ENCODE peak calls at places on chromosomes 13 and 19, in six cellular contexts. C is A549, K is HCT116, Q is GM12878, W is K562, O is SK-N-SH. I is an unnamed sample.

GRCh38 chr19:46610851-46611770 is 10.0 kb downstream of the CALM3 start:
- DNase-seq in C (no peak), K (no peak), Q (no peak), W (no peak), O (peak), I (peak)

GRCh38 chr13:40026174-40026585 is 370.7 kb downstream of the COG6 start:
- DNase-seq in C (no peak), K (no peak), Q (peak), W (no peak), O (no peak), I (no peak)

GRCh38 chr19:18967358-18968146 is 26.5 kb upstream of the HOMER3 start:
- DNase-seq in C (peak), K (no peak), Q (no peak), W (no peak), O (no peak), I (peak)

GRCh38 chr19:18046066-18046718 is 38.2 kb downstream of the ARRDC2 start:
- DNase-seq in C (peak), K (peak), Q (no peak), W (peak), O (no peak), I (peak)

GRCh38 chr13:26377038-26377437 is 123.1 kb downstream of the CDK8 start:
- DNase-seq in C (peak), K (peak), Q (no peak), W (peak), O (peak), I (peak)

GRCh38 chr19:19214892-19215291 is 3.1 kb downstream of the NCAN start:
- DNase-seq in C (no peak), K (no peak), Q (no peak), W (peak), O (no peak), I (peak)

GRCh38 chr19:48926909-48927308 is 6.6 kb upstream of the DHDH start:
- DNase-seq in C (peak), K (peak), Q (no peak), W (peak), O (no peak), I (no peak)

GRCh38 chr13:46648166-46648607 is 95.2 kb downstream of the LRCH1 start:
- DNase-seq in C (peak), K (peak), Q (no peak), W (no peak), O (no peak), I (peak)

GRCh38 chr19:548841-549830 is 5.3 kb downstream of the GZMM start:
- DNase-seq in C (no peak), K (no peak), Q (no peak), W (peak), O (peak), I (no peak)

GRCh38 chr13:81771948-81772347 is 1431.0 kb upstream of the SPRY2 start:
- DNase-seq in C (no peak), K (no peak), Q (no peak), W (no peak), O (no peak), I (no peak)

GRCh38 chr13:73428137-73428536 is 369.3 kb downstream of the KLF5 start:
- DNase-seq in C (peak), K (peak), Q (no peak), W (no peak), O (no peak), I (no peak)

GRCh38 chr19:14497347-14497921 is 1.5 kb upstream of the GIPC1 start:
- DNase-seq in C (peak), K (no peak), Q (no peak), W (peak), O (no peak), I (no peak)

GRCh38 chr19:52584686-52585085 is 14.6 kb downstream of the ZNF701 start:
- DNase-seq in C (no peak), K (no peak), Q (no peak), W (no peak), O (no peak), I (no peak)

GRCh38 chr13:67229438-67230242 is 496 bp downstream of the PCDH9 start:
- DNase-seq in C (no peak), K (no peak), Q (no peak), W (no peak), O (peak), I (no peak)

GRCh38 chr13:44969858-44970484 is 19.3 kb downstream of the NUFIP1 start:
- DNase-seq in C (peak), K (peak), Q (no peak), W (no peak), O (peak), I (peak)

GRCh38 chr13:48006396-48006795 is 5.3 kb upstream of the SUCLA2 start:
- DNase-seq in C (no peak), K (no peak), Q (no peak), W (no peak), O (no peak), I (no peak)

GRCh38 chr13:35164324-35164932 is 222.4 kb downstream of the NBEA start:
- DNase-seq in C (peak), K (peak), Q (peak), W (peak), O (peak), I (peak)

GRCh38 chr19:45125975-45126493 is 33.1 kb downstream of the PPP1R37 start:
- DNase-seq in C (peak), K (peak), Q (no peak), W (peak), O (peak), I (peak)

GRCh38 chr13:50636007-50636704 is 207.3 kb downstream of the DLEU7 start:
- DNase-seq in C (no peak), K (no peak), Q (no peak), W (peak), O (no peak), I (peak)

GRCh38 chr13:42486711-42487198 is 87.2 kb upstream of the TNFSF11 start:
- DNase-seq in C (peak), K (no peak), Q (no peak), W (no peak), O (no peak), I (peak)

GRCh38 chr13:59750860-59751259 is 412.9 kb downstream of the DIAPH3 start:
- DNase-seq in C (no peak), K (no peak), Q (no peak), W (no peak), O (peak), I (no peak)

GRCh38 chr13:23758783-23759527 is 130.2 kb downstream of the MIPEP start:
- DNase-seq in C (no peak), K (no peak), Q (no peak), W (no peak), O (no peak), I (no peak)

GRCh38 chr13:74229242-74229641 is 95.0 kb upstream of the KLF12 start:
- DNase-seq in C (no peak), K (no peak), Q (no peak), W (no peak), O (no peak), I (no peak)

GRCh38 chr13:55440465-55441085 is 1700.1 kb upstream of the PRR20A start:
- DNase-seq in C (no peak), K (no peak), Q (no peak), W (no peak), O (no peak), I (no peak)

GRCh38 chr19:41886761-41887710 is 4.1 kb downstream of the ARHGEF1 start:
- DNase-seq in C (no peak), K (no peak), Q (no peak), W (no peak), O (no peak), I (peak)

GRCh38 chr19:41889896-41890295 is 6.9 kb downstream of the ARHGEF1 start:
- DNase-seq in C (no peak), K (no peak), Q (no peak), W (no peak), O (no peak), I (no peak)

GRCh38 chr19:41883821-41884733 is 1.1 kb downstream of the ARHGEF1 start:
- DNase-seq in C (peak), K (peak), Q (peak), W (peak), O (peak), I (peak)

GRCh38 chr19:41888926-41889325 is 5.9 kb downstream of the ARHGEF1 start:
- DNase-seq in C (no peak), K (no peak), Q (no peak), W (no peak), O (no peak), I (no peak)

DNA sequence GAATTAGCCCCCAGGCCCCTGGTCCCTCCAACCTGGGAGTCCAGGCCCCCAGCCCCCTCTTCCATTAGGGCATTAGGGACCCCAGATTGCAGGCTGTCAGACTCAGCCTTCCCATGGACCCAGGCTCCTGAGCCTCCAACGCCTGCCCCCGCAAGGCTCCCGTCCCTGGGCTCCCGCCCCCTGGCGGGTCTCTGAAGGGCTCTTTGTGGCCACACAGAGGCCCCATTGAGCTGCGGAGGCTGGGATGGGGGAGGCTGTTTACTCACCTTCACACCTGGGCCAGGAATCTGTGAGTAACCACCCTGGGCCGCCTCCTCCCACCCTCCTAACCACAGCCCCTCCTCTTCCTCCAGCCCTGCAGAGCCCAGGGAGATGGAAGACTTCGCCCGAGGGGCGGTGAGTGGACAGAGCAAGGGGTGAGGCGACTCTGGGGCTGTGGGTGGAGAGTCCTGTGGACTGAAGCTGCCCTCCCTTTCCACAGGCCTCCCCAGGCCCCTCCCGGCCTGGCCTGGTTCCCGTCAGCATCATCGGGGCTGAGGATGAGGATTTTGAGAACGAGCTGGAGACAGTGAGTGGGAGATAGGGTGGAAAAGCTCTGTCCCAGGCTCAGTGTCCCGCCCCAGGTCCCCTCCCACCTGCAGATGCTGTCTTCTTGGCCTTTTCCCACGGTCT is 4.9 kb downstream of the ARHGEF1 start:
- DNase-seq in C (no peak), K (peak), Q (no peak), W (no peak), O (no peak), I (peak)
- H3K4me3 ChIP-seq in C (no peak), K (peak), Q (peak), W (no peak), O (no peak), I (no peak)

GRCh38 chr19:2043269-2043641 is 7.8 kb downstream of the MKNK2 start:
- DNase-seq in C (no peak), K (no peak), Q (no peak), W (peak), O (no peak), I (no peak)

GRCh38 chr19:2041436-2041685 is 9.7 kb downstream of the MKNK2 start:
- DNase-seq in C (no peak), K (no peak), Q (no peak), W (no peak), O (no peak), I (no peak)

GRCh38 chr19:2041686-2042484 is 9.2 kb downstream of the MKNK2 start:
- DNase-seq in C (peak), K (peak), Q (peak), W (peak), O (peak), I (peak)

GRCh38 chr19:2043864-2044708 is 7.0 kb downstream of the MKNK2 start:
- DNase-seq in C (no peak), K (no peak), Q (no peak), W (peak), O (no peak), I (no peak)

DNA sequence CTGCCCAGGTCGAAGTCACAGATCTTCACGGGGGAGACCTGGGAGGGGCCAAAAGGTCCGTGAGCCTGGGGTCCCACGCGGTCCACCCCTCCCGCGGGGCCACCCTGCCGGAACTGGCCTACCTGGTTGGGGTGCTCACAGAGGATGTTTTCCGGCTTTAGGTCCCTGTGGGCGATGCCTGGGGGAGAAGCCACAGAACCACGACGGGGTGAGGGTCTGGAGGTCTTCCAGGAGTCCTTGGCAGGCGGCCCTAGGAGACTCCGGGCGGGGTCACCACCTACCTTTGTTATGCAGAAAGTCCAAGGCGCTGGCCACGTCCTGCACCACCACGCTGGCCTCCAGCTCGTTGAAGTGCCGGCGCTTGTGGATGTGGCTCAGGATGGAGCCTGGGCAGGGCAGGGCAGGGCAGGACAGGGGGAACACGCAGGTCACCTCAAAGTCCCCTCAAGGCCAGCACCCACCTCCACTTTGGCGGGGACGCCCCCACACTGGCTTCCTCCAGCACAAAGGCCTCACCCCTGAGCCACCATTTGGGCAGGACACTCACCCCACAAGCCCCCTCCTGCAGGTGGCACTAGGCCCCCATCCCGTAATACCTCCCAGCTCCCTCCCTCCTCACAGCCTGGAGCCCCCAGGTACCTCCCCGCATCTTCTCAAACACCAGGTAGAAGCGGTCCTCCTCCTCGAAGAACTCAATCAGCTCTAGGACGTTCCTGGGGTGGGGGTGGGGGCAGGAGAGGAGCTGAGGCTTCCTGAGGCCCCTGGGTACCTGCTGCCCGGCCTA is 8.4 kb downstream of the MKNK2 start:
- DNase-seq in C (no peak), K (no peak), Q (no peak), W (no peak), O (no peak), I (no peak)
- TF ChIP-seq MAX in C (no peak), K (no peak), Q (no peak), W (peak), O (no peak), I (no peak)

GRCh38 chr13:114016321-114017027 is 42.6 kb upstream of the C13orf46 start:
- DNase-seq in C (no peak), K (no peak), Q (no peak), W (no peak), O (no peak), I (no peak)

GRCh38 chr13:114017966-114018365 is 44.1 kb upstream of the C13orf46 start:
- DNase-seq in C (no peak), K (no peak), Q (no peak), W (no peak), O (no peak), I (no peak)

GRCh38 chr13:114018461-114019055 is 44.7 kb upstream of the C13orf46 start:
- DNase-seq in C (no peak), K (no peak), Q (no peak), W (no peak), O (no peak), I (no peak)

GRCh38 chr13:114015608-114016295 is 41.9 kb upstream of the C13orf46 start:
- DNase-seq in C (no peak), K (no peak), Q (no peak), W (no peak), O (no peak), I (no peak)

DNA sequence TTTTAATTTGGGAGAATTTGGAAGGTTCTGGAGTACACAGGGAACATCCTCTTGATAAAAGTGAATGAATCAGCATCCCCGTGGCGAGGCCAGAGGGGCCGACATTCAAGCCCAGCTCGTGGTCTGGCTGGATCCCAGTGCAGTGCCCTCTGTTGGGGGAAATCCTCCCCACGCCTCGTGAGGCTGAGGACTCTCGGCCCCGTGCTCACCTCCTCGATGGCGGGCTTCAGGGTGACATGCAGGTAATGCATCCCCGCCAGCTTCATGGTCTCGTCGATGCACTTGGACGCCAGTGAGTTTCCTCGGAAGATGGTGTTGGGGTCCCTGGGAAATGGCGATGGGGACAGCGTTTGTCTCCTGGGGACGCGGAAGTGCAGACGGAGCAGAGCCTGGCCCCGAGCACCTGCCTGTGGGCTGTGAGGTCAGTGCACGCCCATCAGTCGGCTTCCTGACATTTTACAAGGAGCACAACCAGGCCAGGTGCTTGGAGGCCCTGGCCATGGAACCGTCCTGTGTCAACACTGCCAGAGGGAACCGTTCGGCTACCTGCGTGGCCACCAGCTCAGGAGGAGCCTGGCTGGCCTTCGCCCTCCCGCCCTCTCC is 43.3 kb upstream of the C13orf46 start:
- DNase-seq in C (no peak), K (no peak), Q (no peak), W (no peak), O (peak), I (no peak)
- TF ChIP-seq CTCF in C (no peak), K (peak), Q (no peak), W (peak), O (peak), I (peak)

GRCh38 chr13:94712812-94713555 is 639 bp upstream of the SOX21 start:
- DNase-seq in C (peak), K (no peak), Q (no peak), W (no peak), O (peak), I (no peak)
- H3K4me3 ChIP-seq in C (peak), K (no peak), Q (no peak), W (no peak), O (no peak), I (no peak)

GRCh38 chr19:39038098-39038497 is 5.7 kb upstream of the FBXO27 start:
- DNase-seq in C (peak), K (peak), Q (no peak), W (peak), O (peak), I (peak)
- TF ChIP-seq MAX in C (no peak), K (no peak), Q (no peak), W (no peak), O (no peak), I (no peak)

DNA sequence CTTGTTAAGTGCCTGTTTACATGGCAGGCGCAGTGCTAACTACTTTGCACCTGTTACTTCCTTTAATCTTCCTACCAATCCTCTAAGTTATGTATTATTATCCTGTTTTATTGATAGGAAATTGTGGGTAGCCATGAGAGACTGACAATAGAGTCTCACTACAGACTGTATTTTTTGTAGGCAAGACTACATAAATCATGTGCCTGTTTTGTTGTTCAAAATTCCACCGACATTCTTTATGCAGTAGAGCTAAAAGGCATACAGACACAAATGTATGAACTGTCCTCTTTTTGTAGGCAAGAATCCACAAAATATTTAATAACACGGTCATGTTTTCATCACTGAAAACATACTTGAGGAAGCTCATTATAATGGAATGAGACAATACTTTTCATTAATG is 205.5 kb downstream of the NALCN start:
- DNase-seq in C (no peak), K (no peak), Q (no peak), W (no peak), O (no peak), I (no peak)
- TF ChIP-seq CTCF in C (no peak), K (no peak), Q (no peak), W (no peak), O (no peak), I (no peak)

DNA sequence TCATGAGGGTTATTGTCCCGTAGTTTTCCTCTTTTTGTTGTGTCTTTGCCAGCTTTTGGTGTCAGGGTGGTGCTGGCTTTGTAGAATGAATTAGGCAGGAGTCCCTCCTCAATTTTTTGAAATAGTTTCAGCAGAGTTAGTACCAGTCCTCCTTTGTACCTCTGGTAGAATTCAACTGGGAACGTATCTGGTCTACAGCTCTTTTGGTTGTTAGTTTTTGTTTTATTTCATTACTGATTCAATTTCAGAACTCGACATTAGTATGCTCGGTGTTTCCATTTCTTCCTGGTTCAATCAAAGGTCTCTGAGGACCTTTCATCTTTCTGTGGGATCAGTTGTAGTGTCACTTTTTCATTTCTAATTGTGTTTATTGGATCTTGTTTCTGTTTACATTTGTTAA is 1237.0 kb upstream of the PCDH9 start:
- DNase-seq in C (no peak), K (no peak), Q (no peak), W (no peak), O (no peak), I (no peak)
- H3K4me3 ChIP-seq in C (no peak), K (no peak), Q (no peak), W (no peak), O (no peak), I (no peak)

GRCh38 chr19:3908266-3909054 is 24.4 kb upstream of the NMRK2 start:
- DNase-seq in C (no peak), K (no peak), Q (no peak), W (no peak), O (no peak), I (no peak)
- TF ChIP-seq MAX in C (no peak), K (no peak), Q (no peak), W (no peak), O (no peak), I (no peak)

GRCh38 chr19:35716985-35717664 is 678 bp upstream of the KMT2B start:
- DNase-seq in C (peak), K (peak), Q (peak), W (peak), O (peak), I (peak)
- TF ChIP-seq CTCF in C (peak), K (peak), Q (peak), W (peak), O (peak), I (peak)

GRCh38 chr19:58326914-58327726 is at the start of gene ZSCAN22:
- DNase-seq in C (peak), K (peak), Q (peak), W (peak), O (peak), I (peak)

GRCh38 chr19:58328999-58329398 is 2.2 kb downstream of the ZSCAN22 start:
- DNase-seq in C (peak), K (no peak), Q (no peak), W (peak), O (peak), I (peak)

GRCh38 chr19:58326501-58326913 is 287 bp upstream of the ZSCAN22 start:
- DNase-seq in C (no peak), K (no peak), Q (no peak), W (no peak), O (no peak), I (no peak)

GRCh38 chr19:58330458-58330857 is 3.7 kb downstream of the ZSCAN22 start:
- DNase-seq in C (no peak), K (no peak), Q (no peak), W (peak), O (no peak), I (no peak)

GRCh38 chr19:58325623-58326022 is 1.2 kb upstream of the ZSCAN22 start:
- DNase-seq in C (no peak), K (no peak), Q (no peak), W (no peak), O (no peak), I (no peak)
- H3K4me3 ChIP-seq in C (no peak), K (peak), Q (peak), W (peak), O (peak), I (peak)